ENCODE peak calls at places on chromosomes 13 and 19, in seven cellular contexts. G is A549, M is body of pancreas, K is Peyer's patch, Z is IMR-90, Y is ovary, H is breast epithelium. A is an unnamed sample.

GRCh38 chr13:24153979-24154378 is 6.5 kb upstream of the SPATA13 start:
- DNase-seq in G (no peak), M (no peak), K (no peak), Z (no peak), Y (no peak), H (no peak), A (no peak)

GRCh38 chr13:109380457-109380856 is 405.9 kb downstream of the IRS2 start:
- DNase-seq in G (no peak), M (no peak), K (no peak), Z (no peak), Y (no peak), H (no peak), A (no peak)

GRCh38 chr13:93771229-93771628 is 544.6 kb downstream of the GPC6 start:
- DNase-seq in G (no peak), M (no peak), K (no peak), Z (no peak), Y (no peak), H (no peak), A (no peak)

GRCh38 chr13:46475586-46475991 is 77.4 kb upstream of the LRCH1 start:
- DNase-seq in G (no peak), M (no peak), K (no peak), Z (no peak), Y (no peak), H (no peak), A (peak; percentile 59)

GRCh38 chr13:75704942-75705320 is 68.8 kb downstream of the LMO7 start:
- DNase-seq in G (no peak), M (peak; percentile 65), K (no peak), Z (no peak), Y (no peak), H (peak; percentile 56), A (peak; percentile 65)

GRCh38 chr19:40806385-40807146 is 7.6 kb downstream of the EGLN2 start:
- DNase-seq in G (peak; percentile 100), M (no peak), K (peak; percentile 81), Z (peak; percentile 95), Y (peak; percentile 81), H (peak; percentile 61), A (peak; percentile 96)

GRCh38 chr19:29420065-29420464 is 105.7 kb upstream of the VSTM2B start:
- DNase-seq in G (no peak), M (no peak), K (no peak), Z (no peak), Y (no peak), H (no peak), A (no peak)

GRCh38 chr13:114115191-114115671 is 17.2 kb downstream of the RASA3 start:
- DNase-seq in G (no peak), M (no peak), K (peak; percentile 27), Z (peak; percentile 94), Y (peak; percentile 23), H (no peak), A (no peak)

GRCh38 chr19:28377077-28377476 is 835.9 kb downstream of the UQCRFS1 start:
- DNase-seq in G (no peak), M (no peak), K (no peak), Z (no peak), Y (no peak), H (no peak), A (no peak)

GRCh38 chr13:72341904-72342303 is 385.5 kb downstream of the MZT1 start:
- DNase-seq in G (no peak), M (no peak), K (no peak), Z (no peak), Y (no peak), H (no peak), A (no peak)

GRCh38 chr19:6925801-6926751 is 38.7 kb downstream of the ADGRE1 start:
- DNase-seq in G (peak; percentile 46), M (no peak), K (no peak), Z (no peak), Y (no peak), H (no peak), A (no peak)

GRCh38 chr13:114283581-114283980 is 2.2 kb downstream of the UPF3A start:
- DNase-seq in G (no peak), M (no peak), K (no peak), Z (peak; percentile 23), Y (no peak), H (no peak), A (no peak)

GRCh38 chr13:95128045-95128643 is 173.1 kb downstream of the ABCC4 start:
- DNase-seq in G (peak; percentile 10), M (no peak), K (no peak), Z (no peak), Y (no peak), H (no peak), A (no peak)

GRCh38 chr19:1567116-1567847 is 843 bp downstream of the MEX3D start:
- DNase-seq in G (no peak), M (peak; percentile 51), K (no peak), Z (no peak), Y (no peak), H (peak; percentile 31), A (no peak)

GRCh38 chr13:59906413-59907027 is 257.2 kb downstream of the DIAPH3 start:
- DNase-seq in G (no peak), M (no peak), K (no peak), Z (peak; percentile 58), Y (no peak), H (no peak), A (no peak)

GRCh38 chr13:29454931-29455481 is 140.5 kb downstream of the SLC7A1 start:
- DNase-seq in G (peak; percentile 4), M (no peak), K (no peak), Z (peak; percentile 7), Y (no peak), H (peak; percentile 41), A (no peak)

GRCh38 chr13:41413907-41414306 is 43.4 kb upstream of the RGCC start:
- DNase-seq in G (no peak), M (no peak), K (no peak), Z (no peak), Y (no peak), H (no peak), A (no peak)

GRCh38 chr13:21463424-21463823 is 4.3 kb upstream of the ZDHHC20 start:
- DNase-seq in G (no peak), M (no peak), K (no peak), Z (no peak), Y (no peak), H (no peak), A (no peak)

GRCh38 chr19:46904114-46905060 is 43.6 kb downstream of the ARHGAP35 start:
- DNase-seq in G (no peak), M (no peak), K (no peak), Z (peak; percentile 71), Y (peak; percentile 41), H (no peak), A (peak; percentile 78)

GRCh38 chr19:47143322-47144073 is 12.9 kb downstream of the SAE1 start:
- DNase-seq in G (no peak), M (no peak), K (no peak), Z (no peak), Y (no peak), H (no peak), A (no peak)

GRCh38 chr19:1390594-1391423 is 7.1 kb downstream of the NDUFS7 start:
- DNase-seq in G (no peak), M (no peak), K (no peak), Z (no peak), Y (no peak), H (no peak), A (no peak)

GRCh38 chr13:51804295-51805172 is 571 bp upstream of the DHRS12 start:
- DNase-seq in G (no peak), M (peak; percentile 59), K (peak; percentile 50), Z (no peak), Y (peak; percentile 68), H (peak; percentile 50), A (no peak)

GRCh38 chr13:66492479-66492878 is 737.7 kb downstream of the PCDH9 start:
- DNase-seq in G (no peak), M (no peak), K (no peak), Z (no peak), Y (no peak), H (no peak), A (no peak)

GRCh38 chr19:55252760-55253159 is 6.1 kb downstream of the PPP6R1 start:
- DNase-seq in G (no peak), M (no peak), K (no peak), Z (no peak), Y (no peak), H (no peak), A (no peak)
- H3K4me3 ChIP-seq in G (no peak overlapping the region), M (no peak overlapping the region), K (peak overlapping the region; percentile 93), Z (no peak overlapping the region), Y (no peak overlapping the region), H (no peak overlapping the region), A (no peak overlapping the region)

DNA sequence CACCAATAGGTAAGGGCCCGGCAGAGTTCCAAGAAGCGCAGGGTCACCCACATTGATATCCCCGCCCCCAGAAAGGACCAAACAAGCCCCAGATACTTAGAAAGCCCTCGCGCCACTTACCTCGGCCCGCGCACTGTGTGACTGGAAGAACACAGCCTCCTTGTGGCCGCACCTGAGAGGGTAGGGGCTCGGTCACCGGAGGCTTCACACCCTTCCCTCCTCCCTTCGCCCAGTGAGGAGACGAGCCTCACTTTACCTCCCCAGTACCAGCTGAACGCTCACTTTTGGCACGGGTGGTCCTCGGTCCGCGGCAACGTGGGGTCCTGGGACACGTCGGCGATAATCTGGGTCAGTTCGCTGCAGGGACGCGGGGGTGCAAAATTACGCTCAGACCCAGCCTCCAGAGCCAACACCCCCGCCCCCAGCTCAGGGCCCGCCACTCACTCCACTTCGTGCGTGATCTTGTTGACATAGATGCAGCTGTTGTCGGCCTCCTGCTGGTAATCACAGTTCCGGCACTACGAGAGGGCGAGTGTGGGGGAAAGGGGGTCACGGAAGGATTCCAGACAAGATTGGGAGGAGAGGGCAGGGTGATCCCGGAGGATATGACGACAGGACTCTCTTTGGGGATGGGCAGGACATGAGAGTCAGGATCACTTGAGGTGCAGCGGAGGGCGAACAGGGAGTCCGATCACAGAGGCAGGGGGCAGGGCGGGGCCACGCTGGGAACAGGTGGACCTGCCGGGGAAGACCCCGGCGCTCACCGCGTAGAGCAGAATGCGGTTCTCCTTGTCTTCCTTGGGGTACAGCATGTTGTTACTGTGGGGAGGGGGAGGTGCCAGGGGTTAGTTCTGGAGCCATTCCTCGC is 546 bp downstream of the POLR2I start:
- DNase-seq in G (peak; percentile 63), M (peak; percentile 29), K (peak; percentile 19), Z (peak; percentile 30), Y (peak; percentile 69), H (peak; percentile 25), A (peak; percentile 90)
- TF ChIP-seq CTCF in G (no peak), M (no peak), K (no peak), Z (peak; percentile 24), Y (peak; percentile 10), H (peak; percentile 18), A (no peak)

GRCh38 chr19:42253245-42254082 is 1.5 kb downstream of the ERF start:
- DNase-seq in G (peak; percentile 97), M (peak; percentile 64), K (peak; percentile 69), Z (peak; percentile 26), Y (peak; percentile 83), H (peak; percentile 66), A (peak; percentile 95)
- TF ChIP-seq POLR2A in G (no peak), M (peak; percentile 33), K (no peak), Z (no peak), Y (no peak), H (peak; percentile 37), A (no peak)

DNA sequence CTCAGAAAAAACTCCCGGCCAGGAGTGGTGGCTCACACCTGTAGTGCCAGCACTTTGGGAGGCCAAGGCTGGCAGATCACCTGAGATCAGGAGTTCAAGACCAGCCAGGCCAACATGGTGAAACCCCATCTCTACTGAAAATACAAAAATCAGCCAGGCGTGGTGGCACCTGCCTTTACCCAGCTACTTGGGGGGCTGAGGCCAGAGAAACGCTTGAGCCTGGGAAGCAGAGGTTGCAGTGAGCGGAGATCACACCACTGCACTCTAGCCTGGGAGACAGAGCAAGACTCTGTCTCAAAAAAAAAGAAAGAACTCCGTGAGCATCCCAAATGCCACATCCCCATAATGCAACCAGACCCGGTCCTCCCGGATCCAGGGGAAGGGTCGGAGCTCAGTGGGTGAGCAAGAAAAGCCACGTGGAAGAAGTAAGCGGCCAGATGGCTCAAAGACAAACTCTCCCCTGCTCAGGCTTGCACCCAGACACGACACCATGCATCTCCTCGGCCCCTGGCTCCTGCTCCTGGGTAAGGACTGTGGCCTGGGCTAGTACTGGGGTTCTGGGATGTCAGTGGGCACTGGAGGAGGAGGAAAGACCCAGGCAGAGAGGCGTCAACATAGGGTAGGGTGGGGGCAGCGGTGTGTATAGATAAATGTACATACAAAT is 2.7 kb downstream of the CD22 start:
- DNase-seq in G (no peak), M (no peak), K (no peak), Z (no peak), Y (no peak), H (no peak), A (no peak)
- H3K4me3 ChIP-seq in G (no peak overlapping the region), M (no peak overlapping the region), K (peak overlapping the region; percentile 43), Z (no peak overlapping the region), Y (no peak overlapping the region), H (no peak overlapping the region), A (no peak overlapping the region)